ENCODE peak calls at places on chromosomes 4 and X, in seven cellular contexts. K is H54; M is NCI-H748 treated with DMSO at 0.1 percent for 48 hours; R is psoas muscle; Q is CD4-positive, CD25-positive, alpha-beta regulatory T cell; B is left ventricle myocardium superior; I is M059J. U is an unnamed sample.

GRCh38 chrX:71106427-71106826 is at the start of gene CXorf65:
- DNase-seq in R (no peak), B (no peak), K (no peak), M (no peak), I (peak), Q (peak), U (no peak)

GRCh38 chrX:134600714-134601113 is 57.6 kb downstream of the PLAC1 start:
- DNase-seq in B (no peak), K (no peak), R (no peak), I (peak), Q (no peak), M (no peak), U (no peak)

GRCh38 chr4:1192493-1193205 is 20.3 kb upstream of the SPON2 start:
- DNase-seq in B (peak), K (peak), R (peak), Q (no peak), M (no peak), I (peak), U (no peak)

GRCh38 chr4:8506373-8507250 is 66.0 kb downstream of the TRMT44 start:
- DNase-seq in R (peak), I (peak), Q (no peak), B (peak), M (no peak), K (no peak), U (peak)

GRCh38 chrX:28188526-28188925 is 207.3 kb upstream of the DCAF8L1 start:
- DNase-seq in B (no peak), Q (no peak), I (no peak), R (no peak), K (no peak), M (no peak), U (no peak)

GRCh38 chr4:114659386-114660008 is 60.9 kb downstream of the UGT8 start:
- DNase-seq in Q (peak), R (no peak), B (no peak), K (peak), M (peak), I (peak), U (peak)

GRCh38 chr4:105088110-105088879 is 58.4 kb upstream of the TET2 start:
- DNase-seq in I (peak), B (no peak), K (no peak), R (no peak), M (no peak), Q (no peak), U (no peak)

GRCh38 chr4:110614173-110614948 is 8.5 kb downstream of the PITX2 start:
- DNase-seq in B (no peak), I (no peak), R (no peak), Q (no peak), K (no peak), M (no peak), U (no peak)

GRCh38 chr4:2829321-2829932 is 14.2 kb upstream of the ADD1 start:
- DNase-seq in K (no peak), R (no peak), M (no peak), Q (no peak), B (peak), I (no peak), U (peak)

GRCh38 chrX:1224954-1225353 is 12.5 kb upstream of the CRLF2 start:
- DNase-seq in Q (peak), M (no peak), I (no peak), B (no peak), R (no peak), K (no peak), U (no peak)

GRCh38 chr4:150886597-150886996 is 128.5 kb downstream of the LRBA start:
- DNase-seq in R (no peak), K (no peak), M (no peak), B (no peak), I (no peak), Q (no peak), U (no peak)

GRCh38 chrX:129600981-129601424 is 53.8 kb downstream of the APLN start:
- DNase-seq in I (peak), Q (peak), M (no peak), B (no peak), K (no peak), R (no peak), U (no peak)

GRCh38 chrX:7444967-7445366 is 297.0 kb upstream of the PUDP start:
- DNase-seq in B (no peak), Q (no peak), M (no peak), R (no peak), I (peak), K (no peak), U (no peak)

GRCh38 chr4:129804458-129804981 is 708.6 kb downstream of the C4orf33 start:
- DNase-seq in Q (no peak), K (no peak), I (no peak), M (peak), R (no peak), B (no peak), U (no peak)

GRCh38 chr4:129355529-129355928 is 259.6 kb downstream of the C4orf33 start:
- DNase-seq in R (no peak), M (no peak), I (peak), K (peak), Q (no peak), B (no peak), U (no peak)

GRCh38 chrX:18906286-18906685 is 77.6 kb downstream of the PHKA2 start:
- DNase-seq in M (no peak), B (no peak), Q (no peak), I (no peak), R (no peak), K (no peak), U (no peak)

GRCh38 chr4:109631709-109632108 is 71.5 kb downstream of the CASP6 start:
- DNase-seq in K (no peak), I (no peak), B (no peak), Q (no peak), R (no peak), M (peak), U (no peak)

GRCh38 chr4:169922632-169923276 is 103.4 kb downstream of the MFAP3L start:
- DNase-seq in K (no peak), B (no peak), I (no peak), Q (no peak), M (no peak), R (no peak), U (no peak)

GRCh38 chrX:74372272-74372671 is 49.0 kb upstream of the SLC16A2 start:
- DNase-seq in K (no peak), M (no peak), R (no peak), Q (no peak), I (peak), B (no peak), U (no peak)

U was measured in left ventricle myocardium inferior.